ENCODE peak calls at places on chromosome 20, in four cellular contexts. H, S, P and Q are unnamed samples. For H3K4me1, the result is how much of the 10 kb centered on the place peaks cover.

GRCh38 chr20:57837208-57838035 is 127.6 kb upstream of the PMEPA1 start:
- DNase-seq in S (no peak), H (no peak), P (no peak), Q (no peak)

GRCh38 chr20:23362392-23363256 is 642 bp downstream of the GZF1 start:
- DNase-seq in H (no peak), S (peak), P (no peak), Q (peak)

GRCh38 chr20:21048841-21049273 is 57.3 kb downstream of the LINC00237 start:
- DNase-seq in S (peak), H (no peak), P (no peak), Q (peak)

GRCh38 chr20:17615645-17616479 is 46.0 kb downstream of the DSTN start:
- DNase-seq in H (peak), S (no peak), P (no peak), Q (no peak)

GRCh38 chr20:13910492-13910891 is 79.9 kb downstream of the SEL1L2 start:
- DNase-seq in S (no peak), P (no peak), H (no peak), Q (no peak)

GRCh38 chr20:35468671-35469334 is 13.4 kb downstream of the CEP250 start:
- DNase-seq in P (no peak), H (no peak), S (no peak), Q (no peak)

GRCh38 chr20:34705383-34706021 is 1.4 kb downstream of the TP53INP2 start:
- DNase-seq in P (no peak), S (no peak), H (no peak), Q (no peak)

GRCh38 chr20:4026093-4026601 is 10.8 kb upstream of the RNF24 start:
- DNase-seq in S (no peak), H (peak), P (no peak), Q (no peak)

GRCh38 chr20:56974499-56975250 is 291.8 kb downstream of the BMP7 start:
- DNase-seq in S (peak), P (no peak), H (no peak), Q (no peak)

GRCh38 chr20:16475225-16475624 is 98.0 kb downstream of the KIF16B start:
- DNase-seq in P (no peak), H (no peak), S (no peak), Q (no peak)

GRCh38 chr20:34199183-34199582 is 42.0 kb upstream of the ASIP start:
- DNase-seq in H (no peak), P (no peak), S (no peak), Q (no peak)

GRCh38 chr20:58669287-58670006 is 18.4 kb downstream of the STX16 start:
- DNase-seq in S (peak), H (no peak), P (no peak), Q (no peak)

GRCh38 chr20:38321959-38322598 is 18.1 kb downstream of the BPI start:
- DNase-seq in P (no peak), S (peak), H (peak), Q (no peak)

GRCh38 chr20:56572178-56572577 is 39.1 kb downstream of the FAM209B start:
- DNase-seq in S (no peak), H (no peak), P (no peak), Q (no peak)

GRCh38 chr20:40668449-40669228 is 20.4 kb downstream of the MAFB start:
- DNase-seq in S (no peak), H (no peak), P (no peak), Q (no peak)

GRCh38 chr20:7859371-7859802 is 80.9 kb downstream of the HAO1 start:
- DNase-seq in S (peak), P (no peak), H (no peak), Q (no peak)

GRCh38 chr20:55540013-55540412 is 465.3 kb downstream of the CBLN4 start:
- DNase-seq in S (no peak), H (no peak), P (no peak), Q (no peak)

DNA sequence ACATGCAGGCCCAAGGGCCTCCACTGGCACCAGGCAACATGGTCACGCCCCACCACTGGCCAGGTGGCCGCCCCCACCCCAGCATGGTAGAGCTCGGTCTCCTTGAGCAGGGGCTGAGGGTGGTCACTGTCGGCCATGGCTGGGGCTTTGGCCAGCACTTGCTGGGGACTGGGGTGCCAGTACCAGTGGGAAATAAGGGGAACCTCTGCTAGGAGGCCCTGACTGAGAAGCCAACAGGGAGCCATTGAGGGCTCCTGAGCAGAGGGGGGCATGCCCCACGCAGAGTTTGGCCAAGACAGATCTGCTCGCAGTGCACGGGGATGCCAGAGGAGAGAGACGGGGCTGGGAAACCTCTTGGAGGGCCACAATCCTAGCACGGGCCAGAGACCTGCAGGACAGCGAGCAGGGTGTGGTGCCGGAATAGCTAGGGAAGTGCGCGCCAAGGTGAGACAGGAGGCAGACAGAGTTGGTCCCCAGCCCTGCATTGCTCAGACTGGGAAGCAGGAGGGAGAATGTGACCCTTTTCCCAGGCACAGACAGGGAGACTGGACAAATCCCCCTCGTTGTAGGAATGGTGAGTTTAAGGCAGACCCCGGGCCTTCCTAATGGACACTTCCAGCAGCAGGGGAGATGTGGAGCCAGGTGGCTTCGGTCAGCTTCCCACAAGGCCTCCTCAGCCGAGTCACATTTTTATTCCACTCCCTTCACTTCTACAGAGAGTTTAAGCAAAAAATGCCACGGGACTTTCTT is 179.0 kb upstream of the CST7 start:
- DNase-seq in H (no peak), S (no peak), P (no peak), Q (no peak)
- H3K27ac ChIP-seq in H (no peak), S (no peak), P (no peak), Q (no peak)

DNA sequence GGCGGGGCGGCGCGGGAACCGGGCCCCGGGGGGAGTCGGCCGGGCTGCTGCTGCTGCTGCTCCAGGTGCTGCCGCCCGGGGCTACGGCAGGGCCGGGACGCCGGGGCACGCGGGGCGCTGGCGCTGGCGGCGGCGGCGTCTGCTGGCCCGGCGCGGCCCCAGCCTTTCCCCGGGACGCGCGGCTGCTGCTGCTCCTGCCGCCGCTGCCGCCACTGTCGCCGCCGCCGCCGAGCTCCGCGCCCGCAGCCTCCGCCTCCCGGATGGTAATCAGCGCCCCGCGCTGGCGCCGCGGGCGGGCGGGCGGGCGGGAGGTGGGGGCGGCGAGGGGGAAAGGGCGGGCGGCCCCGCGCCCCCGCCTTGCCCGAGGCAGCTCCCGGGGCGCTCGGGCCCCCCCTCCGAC is 306 bp downstream of the EBF4 start:
- DNase-seq in S (no peak), P (no peak), H (no peak), Q (no peak)
- H3K4me3 ChIP-seq in S (no peak), P (no peak), H (peak), Q (no peak)

DNA sequence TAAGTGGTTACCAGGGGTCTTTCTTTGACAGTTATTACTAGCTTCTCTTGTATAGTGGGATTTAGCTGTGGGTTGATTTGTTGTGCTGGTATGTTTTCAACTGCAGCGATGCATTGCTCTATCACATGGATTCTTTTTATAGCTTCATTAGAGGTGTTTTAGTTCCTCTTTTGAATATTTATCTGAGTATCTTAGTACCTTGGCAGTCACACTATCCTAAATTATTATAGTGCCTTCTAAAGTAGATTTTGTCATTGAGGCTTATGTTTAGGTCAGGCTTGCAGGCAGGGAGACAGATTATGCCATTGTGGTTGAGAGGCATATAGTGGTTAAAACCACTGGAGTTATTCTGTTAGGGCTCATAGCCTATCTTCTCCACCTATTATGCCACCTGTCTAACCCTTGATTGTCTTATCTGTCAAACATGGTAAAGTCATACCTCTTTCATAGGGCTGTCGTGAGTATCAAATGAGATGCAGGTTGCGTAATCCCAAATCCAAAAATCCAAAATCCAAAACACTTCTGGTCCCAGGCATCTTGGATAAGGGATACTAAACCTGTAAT is 49.3 kb downstream of the KCNS1 start:
- DNase-seq in S (peak), P (no peak), H (no peak), Q (no peak)
- H3K4me1 ChIP-seq in S (half or more), P (half or more), H (under half), Q (half or more)

GRCh38 chr20:46204594-46205205 is 86.6 kb downstream of the CD40 start:
- DNase-seq in P (no peak), H (no peak), S (no peak), Q (no peak)

GRCh38 chr20:46202758-46203509 is 84.8 kb downstream of the CD40 start:
- DNase-seq in S (no peak), H (no peak), P (no peak), Q (no peak)

GRCh38 chr20:46203510-46203837 is 85.4 kb downstream of the CD40 start:
- DNase-seq in P (no peak), H (no peak), S (no peak), Q (no peak)

GRCh38 chr20:46199198-46199597 is 81.1 kb downstream of the CD40 start:
- DNase-seq in P (no peak), S (no peak), H (no peak), Q (no peak)

DNA sequence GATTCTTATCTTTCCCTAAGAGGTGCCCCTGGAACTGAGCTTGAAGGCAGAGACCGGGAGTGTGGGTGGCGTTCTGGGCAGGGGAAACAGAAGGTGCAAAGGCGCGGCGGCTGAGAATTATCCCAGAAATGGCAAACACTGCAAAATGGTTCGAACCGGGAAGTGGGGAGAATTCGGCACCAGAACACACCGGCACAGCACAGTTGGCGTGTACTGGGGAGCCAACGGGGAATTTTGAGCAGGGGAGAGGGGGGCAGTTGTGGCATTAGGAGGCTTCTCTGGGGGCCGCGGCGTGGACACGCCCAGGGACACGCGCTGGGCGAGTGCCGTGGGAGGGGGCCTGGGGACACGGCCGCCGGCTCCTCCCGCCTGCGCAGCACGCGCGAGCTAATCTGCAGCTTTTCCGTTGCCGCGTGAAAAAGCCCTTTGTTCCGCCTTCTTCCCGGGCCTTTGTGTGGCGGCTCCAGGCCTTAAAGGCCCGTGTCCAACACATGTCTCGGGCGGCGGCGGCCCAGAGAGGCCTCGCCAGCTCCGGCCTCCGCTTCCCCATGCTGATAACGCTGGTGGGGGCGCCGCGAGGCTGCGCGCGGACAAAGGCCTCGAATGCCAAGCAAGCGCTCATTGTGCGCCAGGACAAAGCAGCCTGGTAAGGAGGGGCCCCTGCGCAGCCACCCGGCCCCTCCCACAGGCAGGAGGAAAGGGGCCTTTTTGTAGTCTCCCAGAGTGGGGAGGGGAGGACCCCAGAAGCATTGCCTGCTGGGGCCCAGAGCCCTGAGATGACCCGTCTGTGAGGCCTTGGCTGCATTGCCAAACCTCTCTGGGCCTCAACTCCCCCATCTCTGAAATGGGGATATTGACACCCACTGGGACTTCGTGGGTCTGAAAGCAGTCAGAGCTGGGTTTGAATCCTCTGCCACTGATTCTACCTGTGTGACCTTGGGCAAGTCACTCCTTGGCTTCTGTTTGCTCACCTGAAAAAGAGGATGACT is 82.8 kb downstream of the CD40 start:
- DNase-seq in P (no peak), H (no peak), S (no peak), Q (no peak)
- H3K27ac ChIP-seq in P (no peak), H (no peak), S (no peak), Q (no peak)

GRCh38 chr20:31870703-31871601 is 518 bp downstream of the TTLL9 start:
- DNase-seq in P (no peak), H (no peak), S (no peak), Q (no peak)
- H3K4me3 ChIP-seq in P (no peak), H (peak), S (no peak), Q (peak)

GRCh38 chr20:43750774-43751166 is 24.0 kb upstream of the GTSF1L start:
- DNase-seq in S (no peak), H (no peak), P (no peak), Q (no peak)
- H3K4me1 ChIP-seq in S (under half), H (under half), P (under half), Q (under half)